ENCODE peak calls at places on chromosomes 1 and 21, in four cellular contexts. X is GM12878, I is HepG2, U is H1. B is an unnamed sample.

GRCh38 chr1:26153966-26154572 is 4.8 kb upstream of the FAM110D start:
- DNase-seq in X (no peak), I (no peak), U (no peak), B (no peak)

GRCh38 chr1:71565267-71565666 is 484.4 kb upstream of the ZRANB2 start:
- DNase-seq in X (no peak), I (no peak), U (no peak), B (no peak)

GRCh38 chr1:197129698-197130097 is 16.8 kb downstream of the ASPM start:
- DNase-seq in X (no peak), I (no peak), U (no peak), B (no peak)

GRCh38 chr1:27551170-27551952 is 52.6 kb downstream of the AHDC1 start:
- DNase-seq in X (no peak), I (no peak), U (no peak), B (no peak)

GRCh38 chr1:240486596-240486995 is 125.4 kb downstream of the GREM2 start:
- DNase-seq in X (no peak), I (no peak), U (no peak), B (no peak)

GRCh38 chr1:158035976-158036583 is 42.6 kb downstream of the KIRREL1 start:
- DNase-seq in X (no peak), I (peak), U (no peak), B (peak)

GRCh38 chr1:158509471-158510161 is 37.6 kb downstream of the OR10R2 start:
- DNase-seq in X (no peak), I (no peak), U (no peak), B (no peak)

GRCh38 chr21:35179990-35180557 is 131.0 kb upstream of the RUNX1 start:
- DNase-seq in X (no peak), I (no peak), U (no peak), B (no peak)

GRCh38 chr1:41381691-41382530 is 20.7 kb downstream of the FOXO6 start:
- DNase-seq in X (no peak), I (no peak), U (no peak), B (no peak)

GRCh38 chr1:97119775-97120174 is 398.2 kb downstream of the PTBP2 start:
- DNase-seq in X (no peak), I (no peak), U (no peak), B (no peak)

GRCh38 chr1:239711768-239712167 is 325.4 kb downstream of the CHRM3 start:
- DNase-seq in X (no peak), I (no peak), U (no peak), B (no peak)

GRCh38 chr1:6785721-6786505 is 659 bp downstream of the CAMTA1 start:
- DNase-seq in X (no peak), I (no peak), U (peak), B (peak)

GRCh38 chr1:119279441-119280415 is 88.9 kb upstream of the HAO2 start:
- DNase-seq in X (no peak), I (peak), U (no peak), B (no peak)

GRCh38 chr1:214584805-214585766 is 17.9 kb upstream of the CENPF start:
- DNase-seq in X (no peak), I (peak), U (no peak), B (peak)

GRCh38 chr1:59678065-59678808 is 136.5 kb upstream of the HOOK1 start:
- DNase-seq in X (no peak), I (no peak), U (no peak), B (no peak)

GRCh38 chr1:65881070-65881594 is 88.4 kb downstream of the PDE4B start:
- DNase-seq in X (no peak), I (no peak), U (no peak), B (no peak)

GRCh38 chr1:156704930-156705320 is 458 bp downstream of the CRABP2 start:
- DNase-seq in X (no peak), I (no peak), U (peak), B (no peak)

GRCh38 chr21:17780539-17780938 is 38.6 kb downstream of the C21orf91 start:
- DNase-seq in X (peak), I (no peak), U (no peak), B (no peak)

GRCh38 chr1:206631085-206631509 is 4.2 kb upstream of the DYRK3 start:
- DNase-seq in X (peak), I (peak), U (peak), B (peak)

GRCh38 chr1:227351443-227351842 is 33.2 kb upstream of the CDC42BPA start:
- DNase-seq in X (no peak), I (no peak), U (no peak), B (no peak)

GRCh38 chr21:27700974-27701614 is 734.2 kb upstream of the ADAMTS5 start:
- DNase-seq in X (no peak), I (peak), U (peak), B (peak)

GRCh38 chr1:53082826-53083225 is 20.8 kb downstream of the PODN start:
- DNase-seq in X (no peak), I (no peak), U (no peak), B (no peak)

GRCh38 chr1:25562101-25562927 is 18.9 kb downstream of the LDLRAP1 start:
- DNase-seq in X (peak), I (peak), U (no peak), B (no peak)

GRCh38 chr1:165947797-165948455 is 120.5 kb downstream of the UCK2 start:
- DNase-seq in X (no peak), I (no peak), U (no peak), B (no peak)

GRCh38 chr1:237562247-237562823 is 328.4 kb downstream of the ZP4 start:
- DNase-seq in X (peak), I (peak), U (no peak), B (peak)

GRCh38 chr1:17209446-17209845 is 4.5 kb downstream of the PADI1 start:
- DNase-seq in X (no peak), I (no peak), U (no peak), B (no peak)

GRCh38 chr1:114219247-114219872 is 65.7 kb upstream of the SYT6 start:
- DNase-seq in X (no peak), I (no peak), U (no peak), B (no peak)

GRCh38 chr1:151457911-151458882 is 1.1 kb downstream of the POGZ start:
- DNase-seq in X (peak), I (peak), U (peak), B (peak)

GRCh38 chr1:116853680-116854191 is 56.0 kb upstream of the PTGFRN start:
- DNase-seq in X (no peak), I (peak), U (peak), B (peak)

GRCh38 chr1:240194120-240194519 is 102.4 kb downstream of the FMN2 start:
- DNase-seq in X (no peak), I (no peak), U (no peak), B (no peak)

GRCh38 chr1:208178091-208178529 is 66.1 kb downstream of the PLXNA2 start:
- DNase-seq in X (no peak), I (peak), U (no peak), B (no peak)

GRCh38 chr1:14765773-14766172 is 167.3 kb downstream of the KAZN start:
- DNase-seq in X (no peak), I (no peak), U (no peak), B (no peak)

GRCh38 chr1:206907304-206907991 is 10.2 kb downstream of the IL24 start:
- DNase-seq in X (no peak), I (peak), U (peak), B (peak)

GRCh38 chr1:51627672-51628071 is 10.8 kb downstream of the OSBPL9 start:
- DNase-seq in X (no peak), I (peak), U (no peak), B (peak)

GRCh38 chr1:231630558-231631205 is 4.1 kb downstream of the DISC1 start:
- DNase-seq in X (no peak), I (no peak), U (no peak), B (no peak)

GRCh38 chr1:11481019-11481418 is 2.1 kb downstream of the DISP3 start:
- DNase-seq in X (no peak), I (no peak), U (no peak), B (no peak)
- TF ChIP-seq HDAC6 in X (no peak), I (no peak), U (no peak), B (no peak)

GRCh38 chr1:8903410-8903809 is 24.9 kb upstream of the ENO1 start:
- DNase-seq in X (no peak), I (no peak), U (no peak), B (peak)
- TF ChIP-seq HDAC6 in X (no peak), I (no peak), U (no peak), B (no peak)

GRCh38 chr1:201381130-201381529 is 3.6 kb upstream of the TNNT2 start:
- DNase-seq in X (no peak), I (no peak), U (no peak), B (no peak)
- TF ChIP-seq HDAC6 in X (no peak), I (no peak), U (no peak), B (no peak)

GRCh38 chr21:32452641-32453040 is 40.1 kb downstream of the EVA1C start:
- DNase-seq in X (no peak), I (no peak), U (no peak), B (no peak)
- TF ChIP-seq HDAC6 in X (no peak), I (no peak), U (no peak), B (no peak)

GRCh38 chr1:204728045-204728444 is 42.5 kb upstream of the LRRN2 start:
- DNase-seq in X (no peak), I (no peak), U (no peak), B (no peak)

GRCh38 chr1:204725821-204726448 is 40.4 kb upstream of the LRRN2 start:
- DNase-seq in X (no peak), I (peak), U (peak), B (no peak)

GRCh38 chr1:204729516-204729915 is 44.0 kb upstream of the LRRN2 start:
- DNase-seq in X (no peak), I (no peak), U (peak), B (no peak)

GRCh38 chr1:204728456-204728855 is 42.9 kb upstream of the LRRN2 start:
- DNase-seq in X (no peak), I (no peak), U (no peak), B (no peak)

DNA sequence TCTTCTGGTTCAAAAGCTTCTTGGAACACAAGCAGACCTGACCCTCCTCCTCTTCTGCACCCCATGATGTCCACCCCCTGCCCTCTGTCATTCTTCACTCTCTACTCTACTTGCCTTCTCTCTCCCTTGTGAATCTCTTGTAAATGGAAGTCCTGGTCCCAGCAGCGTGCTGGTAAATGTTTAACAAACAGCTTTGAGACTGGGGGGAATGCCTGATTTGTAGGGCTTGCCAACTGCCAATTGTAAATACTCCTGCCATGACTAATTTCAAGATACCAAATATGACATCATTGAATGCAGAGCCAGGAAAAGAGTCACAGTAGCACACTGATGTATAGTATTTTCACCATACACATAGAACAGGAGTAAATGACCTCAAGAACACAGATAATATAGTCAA is 40.9 kb upstream of the LRRN2 start:
- DNase-seq in X (no peak), I (peak), U (peak), B (no peak)
- TF ChIP-seq HDAC6 in X (no peak), I (no peak), U (no peak), B (no peak)

GRCh38 chr1:181525104-181525721 is 41.9 kb downstream of the CACNA1E start:
- DNase-seq in X (no peak), I (no peak), U (no peak), B (no peak)

GRCh38 chr1:181518152-181518551 is 34.8 kb downstream of the CACNA1E start:
- DNase-seq in X (no peak), I (no peak), U (no peak), B (no peak)

GRCh38 chr1:181517181-181517875 is 34.0 kb downstream of the CACNA1E start:
- DNase-seq in X (no peak), I (no peak), U (no peak), B (no peak)

DNA sequence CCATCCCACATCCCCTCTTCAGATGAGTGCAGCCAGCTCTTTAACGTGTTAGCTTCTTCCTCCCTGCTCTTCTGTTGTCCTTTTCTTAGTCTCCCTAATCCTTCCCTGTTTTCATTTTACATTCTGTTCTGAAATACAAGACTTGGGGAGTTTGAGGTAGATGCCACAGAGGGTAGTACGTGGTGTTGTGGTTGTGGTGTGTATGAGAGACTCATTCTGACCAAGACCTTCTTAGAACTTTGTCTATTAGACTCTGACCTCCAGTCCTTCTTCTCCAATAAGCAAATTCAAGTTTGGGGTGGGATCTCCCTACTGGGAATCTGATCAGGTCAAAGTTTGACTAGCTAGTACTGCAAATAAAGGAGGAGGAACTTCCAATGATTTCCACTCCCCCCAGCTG is 39.5 kb downstream of the CACNA1E start:
- DNase-seq in X (no peak), I (no peak), U (no peak), B (no peak)
- TF ChIP-seq HDAC6 in X (no peak), I (no peak), U (no peak), B (no peak)

DNA sequence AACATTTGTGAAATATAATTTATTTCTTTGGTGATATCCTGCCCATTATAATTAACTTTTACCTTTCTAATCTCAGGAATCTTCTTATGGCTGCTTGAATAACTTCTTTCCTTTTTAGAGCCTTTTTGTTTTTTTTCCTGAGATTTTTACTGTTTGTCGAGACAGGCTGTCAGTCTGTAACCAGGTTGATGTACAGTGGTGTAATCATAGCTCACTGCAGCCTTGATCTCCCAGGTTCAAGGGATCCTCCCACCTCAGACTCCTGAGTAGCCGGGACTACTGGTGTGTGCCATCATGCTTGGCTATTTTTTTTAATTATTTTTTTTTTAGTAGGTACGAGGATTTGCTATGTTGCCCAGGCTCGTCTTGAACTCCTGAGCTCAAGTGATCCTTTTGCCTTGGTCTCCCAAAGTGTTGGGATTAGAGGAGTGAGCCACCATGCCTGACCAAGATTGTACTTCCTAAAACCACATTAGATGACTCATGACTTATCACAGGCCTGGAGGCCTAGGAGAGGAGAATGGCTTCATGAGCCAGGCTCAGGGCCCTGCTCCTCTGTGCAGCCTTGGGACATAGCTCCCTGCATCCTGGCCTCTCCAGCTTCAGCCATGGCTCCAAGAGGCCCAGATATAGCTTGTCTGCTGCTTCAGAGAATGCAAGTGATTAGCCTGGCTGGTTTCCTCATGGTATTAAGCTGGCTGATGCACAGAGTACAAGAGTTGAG is 48.6 kb downstream of the CTH start:
- DNase-seq in X (no peak), I (no peak), U (no peak), B (peak)
- TF ChIP-seq HDAC6 in X (no peak), I (no peak), U (no peak), B (no peak)

DNA sequence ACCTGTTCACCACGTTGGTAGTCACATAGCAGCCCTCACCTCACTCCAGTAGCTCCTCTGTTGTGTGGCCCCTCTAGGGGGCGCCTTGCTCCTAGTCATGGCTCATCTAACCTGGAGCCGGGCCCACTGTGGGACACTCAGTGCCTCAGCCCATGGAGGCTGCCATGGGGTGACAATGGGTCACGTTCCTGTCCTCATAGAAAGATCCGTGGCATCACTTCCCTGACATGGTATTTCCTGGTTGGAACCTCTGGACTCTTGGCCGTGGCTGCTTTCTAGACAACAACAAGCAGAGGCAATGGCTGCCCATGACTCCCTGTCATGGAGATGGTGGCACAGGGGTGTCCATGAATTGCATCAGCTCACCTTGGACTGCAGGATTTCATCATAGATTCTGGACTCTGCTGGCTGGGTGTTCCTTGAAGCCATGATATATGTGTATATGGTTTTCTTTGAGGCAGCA is 27.5 kb upstream of the SLAMF6 start:
- DNase-seq in X (no peak), I (no peak), U (peak), B (no peak)
- TF ChIP-seq HDAC6 in X (no peak), I (no peak), U (no peak), B (no peak)

GRCh38 chr1:2133039-2133878 is 61.3 kb downstream of the FAAP20 start:
- DNase-seq in X (peak), I (no peak), U (peak), B (peak)
- TF ChIP-seq HDAC6 in X (no peak), I (no peak), U (no peak), B (no peak)

GRCh38 chr1:224613486-224613885 is 2.6 kb upstream of the CNIH3 start:
- DNase-seq in X (no peak), I (no peak), U (no peak), B (no peak)

GRCh38 chr1:224619209-224619608 is 3.1 kb downstream of the CNIH3 start:
- DNase-seq in X (no peak), I (no peak), U (no peak), B (no peak)

GRCh38 chr1:224616761-224617409 is 768 bp downstream of the CNIH3 start:
- DNase-seq in X (no peak), I (no peak), U (peak), B (no peak)

GRCh38 chr1:224617410-224618361 is 1.6 kb downstream of the CNIH3 start:
- DNase-seq in X (no peak), I (no peak), U (peak), B (no peak)

GRCh38 chr1:224615861-224616760 is at the start of gene CNIH3:
- DNase-seq in X (no peak), I (no peak), U (peak), B (no peak)
- TF ChIP-seq HDAC6 in X (no peak), I (no peak), U (no peak), B (no peak)